ENCODE peak calls at places on chromosome 6, in five cellular contexts. Q, P, H, B and R are unnamed samples.

GRCh38 chr6:39312912-39313525 is 1.2 kb downstream of the KCNK17 start:
- DNase-seq in Q (no peak), P (no peak), H (peak; percentile 66), B (no peak), R (no peak)

GRCh38 chr6:70236304-70236703 is 66.6 kb downstream of the COL9A1 start:
- DNase-seq in Q (no peak), P (no peak), H (no peak), B (no peak), R (no peak)

GRCh38 chr6:159819932-159820640 is 20.0 kb downstream of the PNLDC1 start:
- DNase-seq in Q (no peak), P (no peak), H (no peak), B (no peak), R (no peak)

GRCh38 chr6:127298475-127298874 is 31.8 kb downstream of the RNF146 start:
- DNase-seq in Q (no peak), P (no peak), H (no peak), B (no peak), R (no peak)

GRCh38 chr6:157614026-157614484 is 209.0 kb upstream of the SNX9 start:
- DNase-seq in Q (no peak), P (no peak), H (no peak), B (peak; percentile 13), R (no peak)

GRCh38 chr6:75524322-75524972 is 30.8 kb upstream of the FILIP1 start:
- DNase-seq in Q (no peak), P (no peak), H (no peak), B (peak; percentile 91), R (peak; percentile 19)

GRCh38 chr6:139372326-139373153 is 1.9 kb downstream of the CITED2 start:
- DNase-seq in Q (no peak), P (no peak), H (no peak), B (peak; percentile 30), R (no peak)

GRCh38 chr6:49541210-49541724 is 9.2 kb upstream of the C6orf141 start:
- DNase-seq in Q (no peak), P (no peak), H (no peak), B (peak; percentile 90), R (peak; percentile 52)

GRCh38 chr6:109370792-109371191 is 11.5 kb downstream of the CD164 start:
- DNase-seq in Q (no peak), P (no peak), H (no peak), B (no peak), R (no peak)

GRCh38 chr6:154277578-154278128 is 79.0 kb downstream of the IPCEF1 start:
- DNase-seq in Q (no peak), P (no peak), H (no peak), B (no peak), R (no peak)

GRCh38 chr6:69791065-69791471 is 5.7 kb downstream of the LMBRD1 start:
- DNase-seq in Q (no peak), P (no peak), H (no peak), B (peak; percentile 11), R (peak; percentile 23)

GRCh38 chr6:116064626-116065025 is 3.9 kb upstream of the FRK start:
- DNase-seq in Q (no peak), P (no peak), H (no peak), B (no peak), R (no peak)

GRCh38 chr6:124962617-124963415 is 579 bp downstream of the RNF217 start:
- DNase-seq in Q (no peak), P (peak; percentile 50), H (peak; percentile 72), B (peak; percentile 64), R (peak; percentile 37)

GRCh38 chr6:107728564-107728897 is 95.6 kb downstream of the SCML4 start:
- DNase-seq in Q (no peak), P (no peak), H (no peak), B (no peak), R (peak; percentile 73)

GRCh38 chr6:28207244-28208179 is 17.6 kb upstream of the ZSCAN9 start:
- DNase-seq in Q (no peak), P (no peak), H (no peak), B (peak; percentile 53), R (peak; percentile 55)
- H3K4me3 ChIP-seq in Q (peak overlapping the region; percentile 7), P (no peak overlapping the region), H (peak overlapping the region; percentile 21), B (peak overlapping the region; percentile 82), R (no peak overlapping the region)

GRCh38 chr6:137182654-137183073 is 9.2 kb upstream of the IL22RA2 start:
- DNase-seq in Q (no peak), P (no peak), H (no peak), B (no peak), R (no peak)

GRCh38 chr6:137176729-137177128 is 3.3 kb upstream of the IL22RA2 start:
- DNase-seq in Q (no peak), P (no peak), H (no peak), B (no peak), R (no peak)

GRCh38 chr6:137185290-137185689 is 11.8 kb upstream of the IL22RA2 start:
- DNase-seq in Q (no peak), P (no peak), H (no peak), B (no peak), R (no peak)

GRCh38 chr6:137177611-137178010 is 4.2 kb upstream of the IL22RA2 start:
- DNase-seq in Q (no peak), P (no peak), H (no peak), B (no peak), R (no peak)

DNA sequence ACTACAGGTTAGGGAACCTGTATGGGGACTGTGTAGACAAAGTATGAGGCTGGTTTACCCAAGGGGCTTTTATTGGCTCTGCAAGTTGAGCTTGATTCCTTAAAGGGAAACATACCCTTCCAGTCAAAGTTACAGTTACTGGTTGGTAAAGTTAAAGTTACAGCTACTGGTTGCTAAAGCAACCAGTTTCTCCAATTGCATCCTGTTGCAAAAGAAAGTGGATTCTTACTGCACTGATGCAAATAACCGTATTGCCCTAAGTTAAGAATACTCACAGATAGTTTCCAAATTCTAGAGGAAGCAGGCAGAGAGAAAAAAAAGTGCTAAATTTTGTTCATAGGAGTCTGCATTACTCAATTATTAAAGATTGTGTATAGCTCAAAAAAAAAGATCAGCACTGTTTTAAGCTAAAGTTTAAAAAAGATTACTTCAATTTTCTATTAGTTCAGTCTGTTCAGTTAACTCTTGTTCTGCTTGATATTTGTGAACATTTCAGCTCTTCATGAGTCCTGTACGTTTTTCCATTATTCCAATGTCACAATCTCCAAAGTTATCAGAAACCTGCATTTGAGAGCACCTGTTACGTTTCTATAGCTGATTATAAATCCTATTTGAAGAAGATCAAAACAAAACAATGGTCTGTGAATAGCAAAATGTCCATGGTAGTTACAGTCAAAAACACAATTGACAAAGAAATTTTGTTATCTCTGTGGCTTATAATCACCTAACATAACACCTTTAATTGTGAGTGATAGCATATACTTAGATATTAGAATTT is 8.6 kb upstream of the IL22RA2 start:
- DNase-seq in Q (no peak), P (no peak), H (no peak), B (no peak), R (no peak)
- H3K9me3 ChIP-seq in Q (no peaks in the 10 kb centered on the region), P (peaks cover 30% of the 10 kb centered on the region), H (peaks cover 25% of the 10 kb centered on the region), B (peaks cover 78% of the 10 kb centered on the region), R (peaks cover 1% of the 10 kb centered on the region)

GRCh38 chr6:24923885-24924401 is 11.8 kb downstream of the RIPOR2 start:
- DNase-seq in Q (no peak), P (no peak), H (no peak), B (no peak), R (no peak)
- H3K4me3 ChIP-seq in Q (no peak overlapping the region), P (no peak overlapping the region), H (no peak overlapping the region), B (no peak overlapping the region), R (no peak overlapping the region)

GRCh38 chr6:312704-313485 is 20.6 kb downstream of the DUSP22 start:
- DNase-seq in Q (no peak), P (no peak), H (no peak), B (no peak), R (peak; percentile 42)

GRCh38 chr6:315226-315625 is 22.9 kb downstream of the DUSP22 start:
- DNase-seq in Q (no peak), P (no peak), H (no peak), B (no peak), R (no peak)

GRCh38 chr6:315921-316752 is 23.9 kb downstream of the DUSP22 start:
- DNase-seq in Q (no peak), P (no peak), H (no peak), B (no peak), R (no peak)

GRCh38 chr6:311679-312220 is 19.5 kb downstream of the DUSP22 start:
- DNase-seq in Q (no peak), P (no peak), H (no peak), B (no peak), R (no peak)

GRCh38 chr6:313917-314316 is 21.6 kb downstream of the DUSP22 start:
- DNase-seq in Q (no peak), P (no peak), H (no peak), B (no peak), R (no peak)
- H3K9me3 ChIP-seq in Q (no peaks in the 10 kb centered on the region), P (no peaks in the 10 kb centered on the region), H (no peaks in the 10 kb centered on the region), B (no peaks in the 10 kb centered on the region), R (no peaks in the 10 kb centered on the region)

GRCh38 chr6:48111143-48111506 is at the start of gene PTCHD4:
- DNase-seq in Q (no peak), P (no peak), H (no peak), B (peak; percentile 73), R (no peak)
- H3K4me3 ChIP-seq in Q (no peak within 1 kb of the TSS), P (no peak within 1 kb of the TSS), H (peak within 1 kb of the TSS; percentile 42), B (peak within 1 kb of the TSS; percentile 80), R (no peak within 1 kb of the TSS)

GRCh38 chr6:43833996-43834390 is 64.0 kb downstream of the VEGFA start:
- DNase-seq in Q (no peak), P (no peak), H (no peak), B (no peak), R (no peak)
- H3K9me3 ChIP-seq in Q (no peaks in the 10 kb centered on the region), P (no peaks in the 10 kb centered on the region), H (no peaks in the 10 kb centered on the region), B (no peaks in the 10 kb centered on the region), R (no peaks in the 10 kb centered on the region)

GRCh38 chr6:111841822-111842221 is 31.4 kb downstream of the FYN start:
- DNase-seq in Q (no peak), P (no peak), H (no peak), B (no peak), R (peak; percentile 49)

GRCh38 chr6:111843347-111844147 is 29.7 kb downstream of the FYN start:
- DNase-seq in Q (no peak), P (no peak), H (no peak), B (no peak), R (peak; percentile 37)

GRCh38 chr6:111844376-111844775 is 28.9 kb downstream of the FYN start:
- DNase-seq in Q (no peak), P (no peak), H (no peak), B (no peak), R (no peak)

GRCh38 chr6:111842271-111842822 is 30.9 kb downstream of the FYN start:
- DNase-seq in Q (no peak), P (no peak), H (no peak), B (no peak), R (no peak)

GRCh38 chr6:111842891-111843290 is 30.4 kb downstream of the FYN start:
- DNase-seq in Q (no peak), P (no peak), H (no peak), B (peak; percentile 62), R (no peak)
- H3K4me3 ChIP-seq in Q (no peak overlapping the region), P (no peak overlapping the region), H (no peak overlapping the region), B (no peak overlapping the region), R (no peak overlapping the region)

DNA sequence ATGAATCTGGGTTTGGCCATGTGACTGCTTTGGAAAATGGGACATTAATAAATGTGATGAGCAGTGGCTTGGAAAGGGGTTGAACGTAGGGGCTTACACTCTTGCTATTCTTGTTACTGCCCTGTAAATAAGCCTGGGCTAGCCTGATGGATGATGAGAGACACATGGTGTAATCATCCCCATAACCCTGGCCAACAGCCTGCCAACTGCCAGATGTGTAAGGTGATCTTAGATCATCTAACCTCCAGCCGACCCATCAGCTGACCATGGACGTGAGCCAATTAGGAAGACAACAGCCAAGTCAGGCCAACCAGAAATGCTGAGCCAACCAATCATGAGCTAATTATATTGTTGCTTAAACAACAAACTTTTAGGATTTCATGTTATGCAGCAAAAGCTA is 25.2 kb downstream of the FBXO30 start:
- DNase-seq in Q (no peak), P (no peak), H (no peak), B (no peak), R (no peak)
- H3K9me3 ChIP-seq in Q (no peaks in the 10 kb centered on the region), P (no peaks in the 10 kb centered on the region), H (no peaks in the 10 kb centered on the region), B (peaks cover 10% of the 10 kb centered on the region), R (no peaks in the 10 kb centered on the region)

GRCh38 chr6:113281014-113281810 is 575.9 kb upstream of the MARCKS start:
- DNase-seq in Q (no peak), P (no peak), H (no peak), B (peak; percentile 26), R (no peak)
- H3K4me3 ChIP-seq in Q (no peak overlapping the region), P (no peak overlapping the region), H (no peak overlapping the region), B (no peak overlapping the region), R (no peak overlapping the region)